ENCODE peak calls at places on chromosome 20, in five cellular contexts. H is dermis blood vessel endothelial cell, U is HCEC 1CT, G is GOT3, L is neural crest cell. W is an unnamed sample.

GRCh38 chr20:47762699-47763098 is 22.6 kb downstream of the SULF2 start:
- DNase-seq in L (no peak), G (no peak), U (no peak), H (no peak), W (no peak)

GRCh38 chr20:57323034-57323433 is 6.6 kb upstream of the SPO11 start:
- DNase-seq in G (peak; percentile 19), H (no peak), U (no peak), L (no peak), W (peak; percentile 38)

GRCh38 chr20:63554361-63555278 is 661 bp downstream of the FNDC11 start:
- DNase-seq in U (no peak), G (no peak), L (no peak), H (no peak), W (no peak)

GRCh38 chr20:61389077-61389476 is 137.0 kb downstream of the CDH4 start:
- DNase-seq in G (no peak), U (no peak), L (no peak), H (no peak), W (no peak)

GRCh38 chr20:62952373-62953166 is at the start of gene SLC17A9:
- DNase-seq in H (peak; percentile 60), L (no peak), G (no peak), U (peak; percentile 36), W (peak; percentile 68)

GRCh38 chr20:63090682-63091571 is 84.2 kb upstream of the BHLHE23 start:
- DNase-seq in G (no peak), L (no peak), H (no peak), U (no peak), W (no peak)

GRCh38 chr20:9417665-9418064 is 96.7 kb upstream of the LAMP5 start:
- DNase-seq in H (no peak), U (peak; percentile 91), G (no peak), L (no peak), W (no peak)

GRCh38 chr20:11035211-11035610 is 361.4 kb upstream of the JAG1 start:
- DNase-seq in U (no peak), L (no peak), G (no peak), H (peak; percentile 7), W (no peak)

GRCh38 chr20:52533401-52533800 is 341.8 kb upstream of the ZFP64 start:
- DNase-seq in G (no peak), L (no peak), H (no peak), U (no peak), W (no peak)

GRCh38 chr20:7818477-7818876 is 121.8 kb downstream of the HAO1 start:
- DNase-seq in U (no peak), L (no peak), G (no peak), H (peak; percentile 66), W (no peak)

GRCh38 chr20:62142252-62143117 is 709 bp downstream of the PSMA7 start:
- DNase-seq in U (no peak), G (no peak), H (peak; percentile 29), L (no peak), W (no peak)

GRCh38 chr20:64106435-64106961 is 867 bp downstream of the NPBWR2 start:
- DNase-seq in L (no peak), G (no peak), H (no peak), U (no peak), W (no peak)